ENCODE peak calls at places on chromosomes 3 and 15, in seven cellular contexts. U is sigmoid colon, H is stomach, E is breast epithelium, Y is SK-N-SH, Q is endothelial cell of umbilical vein, S is transverse colon. K is an unnamed sample. For H3K9me3, the result is how much of the 10 kb centered on the place peaks cover.

GRCh38 chr15:58064119-58065010 is 1.1 kb downstream of the ALDH1A2 start:
- DNase-seq in U (no peak), Y (no peak), Q (peak), E (no peak), S (no peak), H (no peak), K (no peak)

GRCh38 chr3:48119495-48120193 is 68.6 kb downstream of the CDC25A start:
- DNase-seq in E (peak), U (peak), H (peak), Q (no peak), S (peak), Y (no peak), K (no peak)

GRCh38 chr3:112519424-112520001 is 20.2 kb upstream of the BTLA start:
- DNase-seq in Q (peak), S (peak), Y (peak), E (no peak), U (no peak), H (no peak), K (no peak)

GRCh38 chr3:112471926-112472325 is 27.3 kb downstream of the BTLA start:
- DNase-seq in E (no peak), U (no peak), H (no peak), S (no peak), Q (no peak), Y (no peak), K (no peak)

GRCh38 chr3:52779411-52780297 is 2.3 kb downstream of the ITIH1 start:
- DNase-seq in E (no peak), Q (no peak), U (peak), S (no peak), H (peak), Y (no peak), K (no peak)

GRCh38 chr15:52419494-52419893 is 109.2 kb downstream of the MYO5A start:
- DNase-seq in H (no peak), Y (no peak), S (no peak), Q (peak), E (no peak), U (no peak), K (no peak)

GRCh38 chr3:94543161-94543560 is 480.3 kb downstream of the NSUN3 start:
- DNase-seq in S (no peak), H (no peak), Q (no peak), E (no peak), U (no peak), Y (no peak), K (no peak)

GRCh38 chr15:59294961-59295741 is 77.5 kb downstream of the MYO1E start:
- DNase-seq in Y (no peak), U (no peak), S (no peak), H (no peak), Q (peak), E (no peak), K (no peak)

GRCh38 chr15:89828324-89829145 is 13.9 kb upstream of the ANPEP start:
- DNase-seq in U (peak), E (no peak), H (peak), Y (no peak), S (peak), Q (no peak), K (no peak)

GRCh38 chr15:74793135-74794028 is 11.5 kb downstream of the CSK start:
- DNase-seq in S (peak), Y (no peak), Q (no peak), E (no peak), U (peak), H (no peak), K (no peak)
- TF ChIP-seq POLR2AphosphoS5 in S (no peak), Y (no peak), Q (no peak), E (no peak), U (no peak), H (no peak), K (no peak)

GRCh38 chr3:75727985-75728384 is 57.4 kb downstream of the ZNF717 start:
- DNase-seq in H (no peak), Q (no peak), Y (no peak), U (no peak), S (no peak), E (no peak), K (no peak)
- H3K9me3 ChIP-seq in H (half or more), Q (under half), Y (under half), U (under half), S (under half), E (half or more), K (under half)

DNA sequence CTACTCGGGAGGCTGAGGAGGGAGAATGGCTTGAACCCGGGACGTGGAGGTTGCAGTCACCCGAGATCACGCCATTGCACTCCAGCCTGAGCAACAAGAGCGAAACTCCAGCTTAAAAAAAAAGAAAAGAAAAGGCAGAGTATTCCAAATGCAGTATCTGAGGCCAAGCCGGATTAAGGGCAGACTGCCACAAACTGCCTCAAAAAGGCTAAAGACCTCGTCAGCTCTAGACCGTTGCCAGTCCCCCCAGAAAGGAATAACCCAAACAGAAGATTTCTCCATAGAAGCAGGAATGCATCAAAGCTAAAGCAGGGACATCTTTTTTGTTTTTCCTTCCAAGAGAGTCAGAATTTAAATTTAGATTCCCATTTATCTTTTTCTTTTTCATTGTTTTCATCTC is 72.9 kb downstream of the TM4SF4 start:
- DNase-seq in U (peak), Q (no peak), E (peak), H (no peak), S (peak), Y (no peak), K (no peak)
- TF ChIP-seq POLR2AphosphoS5 in U (no peak), Q (no peak), E (peak), H (peak), S (peak), Y (no peak), K (no peak)

GRCh38 chr15:39092761-39093160 is 488.1 kb upstream of the THBS1 start:
- DNase-seq in U (no peak), E (no peak), Q (no peak), Y (no peak), S (no peak), H (no peak), K (no peak)
- H3K9me3 ChIP-seq in U (under half), E (under half), Q (under half), Y (under half), S (under half), H (under half), K (under half)

DNA sequence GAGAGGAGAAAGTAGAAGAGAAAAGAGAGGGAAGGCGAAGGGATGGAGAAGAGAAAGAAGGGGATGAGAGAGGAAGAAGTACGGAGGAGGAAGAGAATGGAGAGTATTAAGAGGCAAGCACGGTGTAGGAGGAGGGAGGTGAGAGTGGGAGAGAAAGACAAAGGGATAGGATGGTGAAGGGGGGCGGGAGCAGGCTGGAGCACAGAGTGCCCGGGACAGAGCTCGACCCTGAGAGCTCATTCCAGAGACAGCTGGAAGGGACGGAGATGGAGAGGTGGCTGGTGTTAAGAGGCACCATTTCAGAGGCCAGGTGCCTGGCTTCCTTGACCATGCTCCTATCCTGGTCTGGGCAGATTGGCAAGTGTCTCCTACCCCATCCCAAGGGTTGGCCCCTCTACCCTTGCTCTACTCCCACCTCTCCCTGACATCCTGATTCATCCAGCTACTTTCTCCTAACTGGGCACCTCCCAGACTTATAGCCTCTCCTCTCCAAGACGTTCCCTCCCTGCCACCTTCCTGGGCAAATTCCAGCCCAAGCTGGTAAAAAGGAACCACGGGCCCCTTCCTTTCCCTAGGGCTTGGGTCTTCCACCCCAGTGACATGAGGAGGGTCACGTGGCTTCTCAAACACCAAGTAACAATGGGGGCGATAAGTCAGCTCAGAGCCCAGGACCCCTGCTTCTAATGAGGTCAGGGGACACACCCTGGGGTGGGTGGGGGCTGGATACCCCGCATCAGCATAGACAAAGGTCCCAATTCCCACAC is 1.2 kb downstream of the CLCN2 start:
- DNase-seq in E (no peak), Q (no peak), S (no peak), Y (no peak), U (no peak), H (no peak), K (no peak)
- TF ChIP-seq POLR2AphosphoS5 in E (no peak), Q (no peak), S (no peak), Y (no peak), U (no peak), H (no peak), K (no peak)

DNA sequence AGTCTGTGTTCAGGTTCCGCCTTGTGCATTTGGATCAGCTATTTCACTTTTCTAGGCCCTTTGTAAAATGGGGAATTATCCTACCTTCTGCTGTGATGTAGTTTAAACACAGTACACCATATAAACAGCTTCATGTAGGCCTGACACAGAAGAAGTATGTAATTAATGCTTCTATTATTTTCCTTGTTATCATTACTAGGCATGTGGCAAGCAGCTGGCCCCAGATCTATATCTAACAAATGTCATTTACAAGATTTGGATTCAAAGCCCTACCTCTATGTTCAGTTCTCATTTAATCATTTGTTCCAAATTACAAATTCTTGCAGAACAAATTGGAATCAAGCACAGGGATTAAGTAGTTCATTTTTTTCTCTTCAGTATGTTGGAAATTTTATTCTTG is 456.4 kb downstream of the GABRG3 start:
- DNase-seq in S (no peak), Y (peak), Q (no peak), U (no peak), E (no peak), H (no peak), K (no peak)
- H3K9me3 ChIP-seq in S (under half), Y (under half), Q (under half), U (under half), E (under half), H (under half), K (under half)

DNA sequence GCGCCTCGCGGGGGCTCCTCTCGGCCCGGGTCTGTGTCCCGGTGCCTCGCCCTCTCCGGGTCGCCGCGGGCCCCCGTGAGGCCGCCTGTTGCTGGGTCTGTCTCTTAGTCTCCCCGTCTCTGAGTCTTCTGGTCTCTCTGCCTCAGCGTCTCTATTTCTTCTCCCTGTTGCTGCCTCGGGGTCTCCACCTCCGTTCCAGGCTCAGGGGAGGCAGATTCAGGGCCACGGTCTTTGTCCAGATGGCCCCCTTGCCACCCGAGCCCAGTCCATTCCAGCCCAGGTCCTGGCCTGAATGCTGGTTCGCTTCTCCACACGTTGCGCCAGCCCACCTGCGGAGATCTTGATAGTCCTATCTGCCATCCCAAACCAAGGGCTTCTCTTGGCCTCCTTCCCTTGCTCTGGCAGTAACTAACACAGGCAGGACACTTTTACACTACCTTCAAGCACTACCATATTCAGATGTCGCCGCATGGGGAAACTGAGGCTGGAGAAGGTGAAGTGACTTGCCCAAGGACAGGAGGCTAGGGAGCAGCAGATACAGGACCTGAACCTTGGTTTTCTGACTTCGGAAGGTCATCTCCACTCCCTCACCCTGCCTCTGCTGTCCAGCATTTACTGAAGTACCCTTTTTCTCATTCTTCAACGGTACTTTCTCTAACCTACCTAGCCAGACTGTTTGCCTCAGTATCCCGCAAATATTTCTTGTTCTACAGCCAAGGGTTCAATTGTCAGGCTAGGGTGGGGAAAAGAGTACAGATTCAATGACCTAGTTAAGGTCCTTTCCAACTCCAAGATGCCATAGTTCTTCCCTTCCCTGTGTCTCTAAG is 616 bp upstream of the IGDCC4 start:
- DNase-seq in U (peak), Q (no peak), S (no peak), E (no peak), Y (no peak), H (no peak), K (no peak)
- TF ChIP-seq POLR2AphosphoS5 in U (no peak), Q (no peak), S (no peak), E (no peak), Y (no peak), H (no peak), K (no peak)

DNA sequence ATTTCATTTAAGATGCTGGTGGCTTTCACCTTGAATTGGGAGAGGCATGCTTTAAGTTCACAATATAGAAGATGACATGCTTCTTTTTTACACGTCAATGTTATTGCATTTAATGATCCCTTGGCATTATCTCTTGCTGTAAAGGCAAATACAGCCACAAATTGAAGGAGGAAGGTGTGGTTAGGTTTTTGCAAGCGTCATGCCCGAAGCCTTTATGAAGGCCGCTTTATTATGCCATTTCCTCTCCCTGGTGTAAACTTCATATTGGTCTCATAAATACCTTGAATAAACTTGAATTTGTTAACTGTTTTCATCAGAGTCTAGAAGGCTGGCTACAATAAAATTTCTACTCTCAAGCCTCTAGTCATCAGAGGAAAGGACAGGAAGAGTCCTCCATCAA is 212.7 kb downstream of the PDZRN3 start:
- DNase-seq in S (no peak), E (no peak), Y (no peak), H (no peak), Q (no peak), U (no peak), K (no peak)
- H3K9me3 ChIP-seq in S (under half), E (under half), Y (under half), H (under half), Q (under half), U (under half), K (under half)

GRCh38 chr15:68230157-68231100 is 901 bp upstream of the CLN6 start:
- DNase-seq in E (no peak), U (no peak), Q (peak), H (peak), Y (peak), S (peak), K (peak)

GRCh38 chr15:68228971-68229385 is 550 bp downstream of the CLN6 start:
- DNase-seq in U (no peak), Q (no peak), S (no peak), E (no peak), Y (no peak), H (no peak), K (no peak)

GRCh38 chr15:68231102-68231818 is 1.7 kb upstream of the CLN6 start:
- DNase-seq in Y (peak), U (no peak), H (peak), Q (no peak), S (no peak), E (no peak), K (peak)

GRCh38 chr15:68228143-68228970 is 1.2 kb downstream of the CLN6 start:
- DNase-seq in Q (peak), S (no peak), H (peak), U (no peak), Y (peak), E (no peak), K (no peak)

DNA sequence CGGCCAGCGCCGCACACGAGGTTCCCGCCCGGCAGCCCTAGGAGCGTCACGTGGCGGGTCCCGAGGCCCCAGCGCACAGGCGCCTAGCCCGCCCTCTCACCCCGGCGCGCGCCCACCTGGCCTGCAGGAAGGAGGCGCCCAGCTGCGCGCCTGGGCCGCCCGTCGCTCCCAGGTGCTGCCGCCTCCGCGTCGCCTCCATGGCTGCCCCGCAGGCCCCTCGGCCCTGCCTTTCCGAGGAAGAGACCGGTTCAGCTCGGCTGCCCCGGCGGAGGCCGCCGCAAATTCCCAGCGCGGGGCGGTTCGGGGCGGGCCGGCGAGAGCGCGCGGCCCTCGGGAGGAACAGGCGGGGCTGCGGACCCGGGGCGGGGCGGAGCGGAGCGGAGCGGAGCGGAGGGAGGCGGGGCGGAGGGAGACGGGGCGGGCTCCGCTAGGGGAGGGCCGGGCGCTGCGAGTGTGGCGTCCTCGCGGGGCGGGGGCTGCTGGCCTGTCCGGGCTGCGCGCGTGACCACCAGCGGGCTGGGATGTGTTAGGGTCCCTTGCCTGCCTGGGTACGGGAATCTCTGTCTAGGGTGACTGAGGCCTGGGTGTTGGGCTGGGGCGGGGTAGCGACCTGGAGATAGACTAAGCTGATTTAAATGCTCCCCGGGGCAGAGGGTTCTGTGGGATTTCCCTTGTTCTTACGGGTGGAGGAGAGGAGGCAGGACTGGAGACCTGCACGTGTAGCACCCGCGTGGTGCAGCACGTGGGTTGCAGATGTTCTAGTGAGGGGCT is at the start of gene CLN6:
- DNase-seq in S (peak), U (peak), Q (peak), E (peak), Y (peak), H (peak), K (peak)
- TF ChIP-seq POLR2AphosphoS5 in S (peak), U (no peak), Q (peak), E (no peak), Y (peak), H (peak), K (peak)